ENCODE peak calls at places on chromosome 4, in nine cellular contexts. C is spleen; B is AG10803; Z is M059J; Q is NCI-H446; M is hypothalamus; U is GM12865; T is stimulated activated CD4-positive, alpha-beta T cell treated with anti-CD3 and anti-CD28 coated beads, Interleukin-4, amount 100 ng/mL, for 1 hour; N is Kasumi-1. V is an unnamed sample.

GRCh38 chr4:24203896-24204295 is 314.0 kb upstream of the PPARGC1A start:
- DNase-seq in N (no peak), Q (no peak), T (no peak), M (no peak), C (no peak), B (no peak), U (no peak), Z (no peak), V (no peak)

GRCh38 chr4:66629927-66630326 is 915.4 kb downstream of the CENPC start:
- DNase-seq in N (no peak), B (no peak), T (no peak), Q (no peak), Z (peak), M (no peak), U (no peak), C (no peak), V (no peak)

GRCh38 chr4:8310306-8310705 is 40.8 kb downstream of the HTRA3 start:
- DNase-seq in T (no peak), M (no peak), C (peak), Z (no peak), N (no peak), B (no peak), Q (no peak), U (no peak), V (no peak)

GRCh38 chr4:10664408-10664807 is 20.2 kb downstream of the CLNK start:
- DNase-seq in Q (peak), T (no peak), B (peak), Z (peak), U (no peak), C (no peak), N (peak), M (no peak), V (no peak)

GRCh38 chr4:6283282-6283681 is 13.6 kb downstream of the WFS1 start:
- DNase-seq in U (no peak), N (no peak), M (no peak), Q (no peak), B (no peak), T (no peak), Z (no peak), C (no peak), V (no peak)

GRCh38 chr4:72969957-72970356 is 99.6 kb downstream of the COX18 start:
- DNase-seq in N (no peak), B (peak), U (no peak), M (peak), Q (no peak), Z (no peak), C (no peak), T (no peak), V (no peak)

GRCh38 chr4:141028024-141028529 is 105.2 kb downstream of the RNF150 start:
- DNase-seq in U (no peak), M (no peak), Q (peak), T (no peak), C (no peak), Z (peak), N (no peak), B (peak), V (no peak)

GRCh38 chr4:153641532-153641931 is 42.5 kb upstream of the TLR2 start:
- DNase-seq in Q (no peak), Z (no peak), U (no peak), B (no peak), M (no peak), T (no peak), N (no peak), C (no peak), V (no peak)

GRCh38 chr4:21507439-21507838 is 441.1 kb downstream of the KCNIP4 start:
- DNase-seq in M (no peak), N (peak), C (no peak), Q (peak), U (peak), T (no peak), Z (peak), B (no peak), V (peak)

GRCh38 chr4:6633091-6633906 is 7.2 kb upstream of the MRFAP1 start:
- DNase-seq in Q (no peak), T (no peak), M (no peak), U (no peak), C (peak), N (peak), B (peak), Z (no peak), V (peak)

GRCh38 chr4:94536649-94537464 is 85.1 kb downstream of the PDLIM5 start:
- DNase-seq in Z (no peak), M (no peak), C (no peak), Q (no peak), U (no peak), T (no peak), N (no peak), B (no peak), V (no peak)

GRCh38 chr4:177434667-177435066 is 7.6 kb downstream of the AGA start:
- DNase-seq in N (no peak), M (no peak), Z (no peak), T (no peak), C (no peak), U (no peak), B (no peak), Q (no peak), V (no peak)

GRCh38 chr4:69092190-69092589 is 4.1 kb upstream of the UGT2B7 start:
- DNase-seq in Z (peak), U (no peak), B (peak), Q (no peak), M (no peak), N (peak), T (no peak), C (no peak), V (peak)

GRCh38 chr4:94960703-94961102 is 202.9 kb downstream of the BMPR1B start:
- DNase-seq in M (no peak), Z (no peak), U (no peak), Q (no peak), C (no peak), N (no peak), B (no peak), T (no peak), V (no peak)

GRCh38 chr4:17665346-17665745 is 50.9 kb downstream of the MED28 start:
- DNase-seq in U (no peak), T (no peak), B (no peak), M (no peak), C (no peak), Q (no peak), N (peak), Z (no peak), V (peak)

GRCh38 chr4:54230479-54231418 is 1.7 kb downstream of the PDGFRA start:
- DNase-seq in T (no peak), M (no peak), Q (no peak), Z (peak), B (peak), C (no peak), U (no peak), N (no peak), V (no peak)

GRCh38 chr4:143921160-143921559 is 15.8 kb upstream of the GYPE start:
- DNase-seq in T (no peak), U (no peak), Q (no peak), B (no peak), C (no peak), N (no peak), M (no peak), Z (no peak), V (no peak)

GRCh38 chr4:100421356-100421978 is 96.4 kb downstream of the EMCN start:
- DNase-seq in N (peak), M (no peak), U (peak), Z (peak), B (peak), T (no peak), C (no peak), Q (peak), V (peak)

GRCh38 chr4:7421356-7422097 is 13.2 kb downstream of the PSAPL1 start:
- DNase-seq in U (no peak), B (no peak), T (no peak), Z (no peak), C (peak), Q (no peak), N (no peak), M (no peak), V (no peak)